ENCODE peak calls at places on chromosomes 12 and 14, in six cellular contexts. Z, R, X, W, B and O are unnamed samples.
A peak's percentile ranks its signal among the peaks of the same experiment; 100 is the strongest.

GRCh38 chr12:109047081-109047805 is 5.1 kb upstream of the USP30 start:
- DNase-seq in B (peak; percentile 16), W (no peak), X (no peak), R (no peak), Z (peak; percentile 24), O (no peak)

GRCh38 chr12:74537126-74537706 is 419 bp upstream of the ATXN7L3B start:
- DNase-seq in X (peak; percentile 21), Z (peak; percentile 82), B (peak; percentile 69), R (peak; percentile 15), W (no peak), O (no peak)

GRCh38 chr14:106657460-106657859 is 1131.1 kb downstream of the TMEM121 start:
- DNase-seq in R (no peak), X (no peak), Z (no peak), W (no peak), B (no peak), O (no peak)

GRCh38 chr14:23729720-23730387 is 93.7 kb downstream of the DHRS2 start:
- DNase-seq in X (no peak), R (no peak), Z (no peak), B (no peak), W (no peak), O (no peak)

GRCh38 chr14:54785111-54785777 is 117.4 kb downstream of the GCH1 start:
- DNase-seq in Z (no peak), X (no peak), B (no peak), R (no peak), W (no peak), O (no peak)

GRCh38 chr14:57362356-57362755 is 28.0 kb upstream of the NAA30 start:
- DNase-seq in W (no peak), Z (no peak), B (no peak), R (no peak), X (no peak), O (no peak)

GRCh38 chr12:88144546-88145468 is 2.7 kb downstream of the TMTC3 start:
- DNase-seq in W (no peak), X (no peak), R (no peak), Z (no peak), B (no peak), O (no peak)

GRCh38 chr14:50038398-50039119 is 77.8 kb downstream of the VCPKMT start:
- DNase-seq in R (peak; percentile 73), B (peak; percentile 98), W (no peak), Z (peak; percentile 87), X (no peak), O (no peak)

GRCh38 chr12:96889273-96889933 is 17.7 kb upstream of the NEDD1 start:
- DNase-seq in B (peak; percentile 76), X (no peak), W (no peak), R (no peak), Z (no peak), O (no peak)

GRCh38 chr12:107616941-107617340 is 68.7 kb upstream of the PWP1 start:
- DNase-seq in B (no peak), W (no peak), Z (no peak), X (no peak), R (no peak), O (no peak)

GRCh38 chr14:91381801-91382670 is 35.6 kb downstream of the CCDC88C start:
- DNase-seq in B (no peak), X (no peak), W (no peak), R (no peak), Z (no peak), O (no peak)

GRCh38 chr12:123150804-123151678 is at the start of gene PITPNM2:
- DNase-seq in R (peak; percentile 52), B (peak; percentile 58), X (peak; percentile 68), W (no peak), Z (peak; percentile 68), O (no peak)

GRCh38 chr14:83164016-83164415 is 1630.4 kb upstream of the SEL1L start:
- DNase-seq in Z (peak; percentile 41), R (no peak), B (peak; percentile 98), X (no peak), W (no peak), O (no peak)

GRCh38 chr14:34863844-34864243 is 11.3 kb downstream of the BAZ1A start:
- DNase-seq in B (no peak), R (no peak), W (no peak), Z (no peak), X (no peak), O (no peak)

GRCh38 chr12:21523148-21523547 is 2.9 kb upstream of the SPX start:
- DNase-seq in X (no peak), W (no peak), R (no peak), Z (no peak), B (no peak), O (no peak)

GRCh38 chr12:67299526-67299925 is 30.4 kb downstream of the CAND1 start:
- DNase-seq in W (no peak), B (no peak), R (no peak), X (no peak), Z (no peak), O (no peak)

GRCh38 chr12:66776974-66777373 is 98.1 kb upstream of the GRIP1 start:
- DNase-seq in B (no peak), Z (no peak), W (no peak), R (no peak), X (no peak), O (no peak)

GRCh38 chr14:85602366-85602765 is 72.4 kb downstream of the FLRT2 start:
- DNase-seq in R (no peak), X (no peak), W (no peak), Z (no peak), B (no peak), O (no peak)

DNA sequence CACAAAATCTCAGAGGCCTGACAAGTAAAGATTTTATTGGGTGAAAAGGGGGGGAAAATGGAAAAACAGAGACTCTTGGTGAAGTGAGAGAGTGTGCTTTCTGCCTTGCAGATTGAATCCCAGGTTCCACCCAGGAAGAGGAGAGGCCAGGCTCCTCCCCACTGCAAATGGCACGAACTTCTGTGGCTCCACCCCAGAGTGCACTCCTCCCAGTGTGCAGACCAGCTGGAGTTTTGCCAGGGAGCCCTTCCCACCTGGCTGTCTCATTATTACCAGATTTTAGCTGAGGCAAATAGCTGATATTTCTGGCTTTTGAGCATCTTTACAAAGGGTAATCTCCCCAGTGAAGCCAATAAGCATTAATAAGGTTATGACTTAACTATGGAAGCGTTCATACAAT is 51.9 kb downstream of the TESPA1 start:
- DNase-seq in W (no peak), Z (no peak), X (no peak), B (no peak), R (peak; percentile 20), O (no peak)
- H2AFZ ChIP-seq in W (no peak overlapping the region), Z (no peak overlapping the region), X (no peak overlapping the region), B (no peak overlapping the region), R (no peak overlapping the region), O (no peak overlapping the region)

GRCh38 chr12:1435044-1435443 is 159.3 kb downstream of the FBXL14 start:
- DNase-seq in W (no peak), R (no peak), X (no peak), Z (no peak), B (no peak), O (no peak)

GRCh38 chr12:1425396-1425729 is 169.0 kb downstream of the FBXL14 start:
- DNase-seq in Z (peak; percentile 9), R (peak; percentile 66), B (no peak), X (no peak), W (no peak), O (no peak)

GRCh38 chr12:1424674-1425395 is 169.5 kb downstream of the FBXL14 start:
- DNase-seq in W (no peak), R (no peak), Z (peak; percentile 11), X (no peak), B (no peak), O (no peak)

GRCh38 chr12:1434296-1434955 is 160.0 kb downstream of the FBXL14 start:
- DNase-seq in W (no peak), Z (no peak), X (no peak), B (no peak), R (no peak), O (no peak)

DNA sequence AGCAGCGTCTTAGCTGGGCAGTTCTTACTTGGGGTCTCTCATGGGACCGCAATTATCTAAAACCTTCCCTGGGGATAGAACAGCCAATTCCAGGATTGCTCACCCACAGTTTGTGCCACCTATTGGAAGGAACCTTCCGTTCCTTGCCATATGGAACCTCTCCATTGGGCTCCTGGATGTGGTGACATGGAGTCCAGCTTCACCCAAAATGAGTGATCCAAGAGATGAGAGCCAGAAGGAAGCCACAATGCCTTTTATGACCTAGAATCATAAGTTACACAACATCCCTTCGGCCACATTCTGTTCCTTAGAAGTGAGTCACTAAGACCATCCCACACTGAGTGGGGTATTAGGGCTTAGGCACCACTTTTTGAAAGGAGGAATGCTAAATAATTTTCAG is 164.4 kb downstream of the FBXL14 start:
- DNase-seq in Z (peak; percentile 71), X (no peak), B (peak; percentile 80), R (no peak), W (no peak), O (no peak)
- H4K91ac ChIP-seq in Z (no peak overlapping the region), X (no peak overlapping the region), B (peak overlapping the region; percentile 7), R (no peak overlapping the region), W (no peak overlapping the region), O (no peak overlapping the region)

DNA sequence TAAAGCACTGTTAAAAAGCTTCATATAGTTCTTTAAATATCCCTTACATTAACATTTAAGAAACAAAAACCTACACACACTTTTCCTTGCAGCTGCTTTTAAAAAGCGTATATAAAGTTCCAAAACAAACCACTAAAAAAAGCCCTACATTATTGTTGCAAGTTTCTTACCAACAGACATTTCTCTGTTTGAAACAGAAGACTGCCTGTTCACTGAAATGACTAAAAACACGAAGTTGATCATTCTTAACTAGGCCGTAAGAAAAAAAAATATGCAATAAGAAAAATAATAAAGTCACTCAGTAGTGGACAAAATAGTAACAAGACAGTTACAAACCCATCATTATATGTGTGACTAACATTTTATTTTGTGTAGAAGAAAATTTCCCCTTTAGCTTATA is 37.3 kb downstream of the KIF21A start:
- DNase-seq in W (no peak), Z (no peak), R (no peak), B (no peak), X (no peak), O (no peak)
- H2AFZ ChIP-seq in W (no peak overlapping the region), Z (no peak overlapping the region), R (no peak overlapping the region), B (no peak overlapping the region), X (no peak overlapping the region), O (no peak overlapping the region)

DNA sequence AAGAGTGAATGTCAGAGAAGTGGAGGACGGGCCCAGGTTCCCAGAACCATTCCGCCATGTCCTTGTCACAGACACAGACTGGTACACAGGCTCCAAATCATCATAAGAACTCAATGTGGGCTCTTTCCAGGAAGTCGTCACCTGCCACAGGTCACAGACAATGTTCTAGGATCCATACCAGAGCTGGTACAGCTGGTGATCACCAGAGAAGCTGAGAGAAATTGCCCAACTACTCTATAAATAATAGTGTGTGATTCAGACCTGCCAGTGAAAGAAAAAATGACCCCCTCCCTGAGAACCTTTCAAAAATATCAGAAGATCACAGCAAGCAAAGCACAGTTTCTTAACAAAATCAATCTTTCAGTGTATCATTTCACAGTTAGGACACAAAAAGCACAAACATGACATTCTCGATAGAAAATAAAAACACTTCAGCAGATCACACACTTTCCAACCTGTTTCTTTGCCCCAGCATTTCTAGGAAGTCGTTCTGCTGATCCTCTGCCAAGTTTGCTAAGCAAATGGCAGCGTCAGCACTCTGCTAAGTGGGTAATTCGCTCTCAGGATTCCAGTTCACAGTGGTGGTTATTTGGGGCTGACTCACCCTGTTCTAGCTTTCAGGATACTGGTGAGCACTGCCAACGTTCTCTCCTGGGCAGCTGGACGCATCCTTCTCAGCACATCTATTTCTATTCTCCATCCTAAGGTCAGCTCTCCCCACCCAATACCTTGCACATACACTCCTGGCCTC is 223.3 kb upstream of the SFSWAP start:
- DNase-seq in Z (no peak), W (no peak), R (no peak), B (no peak), X (no peak), O (no peak)
- H4K91ac ChIP-seq in Z (no peak overlapping the region), W (no peak overlapping the region), R (no peak overlapping the region), B (no peak overlapping the region), X (no peak overlapping the region), O (no peak overlapping the region)